ENCODE peak calls at places on chromosomes 2 and 18, in four cellular contexts. E is DND-41, S is fibroblast of lung, B is PC-3. P is an unnamed sample.

GRCh38 chr2:134999536-134999935 is 47.7 kb downstream of the MAP3K19 start:
- DNase-seq in E (no peak), S (no peak), B (no peak), P (no peak)

GRCh38 chr2:157393350-157393749 is 50.5 kb downstream of the CYTIP start:
- DNase-seq in E (no peak), S (no peak), B (no peak), P (no peak)

GRCh38 chr2:24844023-24844685 is 50.9 kb downstream of the CENPO start:
- DNase-seq in B (no peak), S (no peak), E (no peak), P (no peak)

GRCh38 chr2:164114937-164115336 is 379.1 kb upstream of the FIGN start:
- DNase-seq in E (no peak), B (no peak), S (no peak), P (no peak)

GRCh38 chr2:242010567-242011513 is 141.3 kb downstream of the RTP5 start:
- DNase-seq in S (peak), B (no peak), E (no peak), P (no peak)

GRCh38 chr2:23624378-23624777 is 239.4 kb downstream of the KLHL29 start:
- DNase-seq in B (peak), E (peak), S (no peak), P (no peak)

GRCh38 chr2:136010126-136010525 is 24.7 kb upstream of the DARS1 start:
- DNase-seq in E (no peak), B (peak), S (no peak), P (no peak)

GRCh38 chr2:186882511-186883071 is 33.6 kb upstream of the ZSWIM2 start:
- DNase-seq in S (no peak), E (no peak), B (no peak), P (no peak)

GRCh38 chr2:28665041-28665704 is 86.5 kb upstream of the PPP1CB start:
- DNase-seq in S (peak), B (no peak), E (no peak), P (no peak)

GRCh38 chr2:161414385-161415040 is 1.6 kb upstream of the TBR1 start:
- DNase-seq in E (no peak), B (peak), S (peak), P (peak)

GRCh38 chr2:161412346-161412745 is 3.8 kb upstream of the TBR1 start:
- DNase-seq in S (peak), E (no peak), B (no peak), P (no peak)

GRCh38 chr2:161415467-161416293 is 417 bp upstream of the TBR1 start:
- DNase-seq in B (no peak), E (no peak), S (peak), P (peak)

GRCh38 chr2:161415041-161415440 is 1.1 kb upstream of the TBR1 start:
- DNase-seq in E (no peak), S (no peak), B (peak), P (peak)

DNA sequence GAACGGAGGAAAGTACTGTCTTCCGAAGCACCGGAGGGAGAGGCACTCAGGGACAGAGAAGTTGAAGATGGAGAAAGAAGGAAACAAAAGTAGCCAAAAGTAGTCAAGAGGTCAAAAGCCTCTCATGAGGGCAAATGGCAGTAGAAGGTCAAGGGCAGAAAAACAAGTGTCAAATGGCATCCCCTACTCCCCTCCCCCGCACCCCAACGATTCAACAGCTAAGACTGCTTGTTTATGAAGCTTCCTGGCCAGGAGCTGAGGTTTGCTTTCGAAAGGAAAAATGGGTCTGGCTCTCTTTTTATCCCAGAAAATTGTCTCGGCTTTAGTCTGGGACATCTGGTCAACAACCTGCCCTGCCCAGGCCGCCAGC is 2.1 kb upstream of the TBR1 start:
- DNase-seq in E (no peak), B (no peak), S (no peak), P (peak)
- H3K9ac ChIP-seq in E (no peak), B (peak), S (no peak), P (no peak)

DNA sequence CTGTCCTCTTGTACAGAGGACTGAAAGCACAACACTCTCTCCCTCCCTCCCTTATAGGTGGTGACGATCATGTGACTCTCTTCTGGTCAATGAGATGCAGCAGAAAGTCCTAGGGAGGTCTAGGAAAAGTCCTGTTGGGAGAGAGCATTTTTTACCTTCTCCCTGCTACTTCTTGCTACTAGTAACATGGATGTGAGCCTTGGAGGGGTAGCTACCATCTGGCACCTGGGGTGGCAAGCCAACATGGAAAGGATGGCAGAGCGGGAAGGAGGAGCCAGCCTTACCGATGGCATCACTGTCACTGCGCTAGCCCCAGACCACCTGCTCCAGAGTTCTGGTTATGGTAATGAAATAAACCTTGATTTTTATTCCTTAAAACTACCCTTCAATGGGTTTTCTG is 107.0 kb downstream of the MSH2 start:
- DNase-seq in S (no peak), E (no peak), B (no peak), P (no peak)
- H2AFZ ChIP-seq in S (no peak), E (no peak), B (no peak), P (no peak)

GRCh38 chr18:76410660-76411417 is 84.2 kb downstream of the ZNF516 start:
- DNase-seq in E (no peak), S (no peak), B (no peak), P (no peak)
- H3K9ac ChIP-seq in E (no peak), S (no peak), B (no peak), P (no peak)

GRCh38 chr2:99255491-99256318 is at the start of gene LYG2:
- DNase-seq in B (no peak), S (no peak), E (no peak), P (no peak)
- H2AFZ ChIP-seq in B (no peak), S (no peak), E (no peak), P (no peak)

GRCh38 chr2:195003926-195004325 is 653.1 kb upstream of the SLC39A10 start:
- DNase-seq in S (no peak), B (no peak), E (no peak), P (no peak)

GRCh38 chr2:195009202-195009601 is 647.8 kb upstream of the SLC39A10 start:
- DNase-seq in E (no peak), B (peak), S (peak), P (no peak)
- H3K9ac ChIP-seq in E (no peak), B (no peak), S (no peak), P (no peak)